ENCODE peak calls at places on chromosomes 13 and 19, in six cellular contexts. One of them, this sample, is unnamed. For H3K36me3, the result is how much of the 10 kb centered on the place peaks cover.

GRCh38 chr19:20278342-20278741 is 111.3 kb downstream of the ZNF486 start:
- DNase-seq in tibial nerve: no peak
- DNase-seq in astrocyte: peak
- DNase-seq in uterus: peak
- DNase-seq in OCI-LY7: no peak
- DNase-seq in Peyer's patch: peak
- DNase-seq in this sample: no peak

GRCh38 chr19:41990028-41990427 is 4.0 kb downstream of the ATP1A3 start:
- DNase-seq in uterus: no peak
- DNase-seq in OCI-LY7: no peak
- DNase-seq in astrocyte: no peak
- DNase-seq in tibial nerve: no peak
- DNase-seq in Peyer's patch: no peak
- DNase-seq in this sample: no peak

GRCh38 chr13:91355099-91355825 is 7.8 kb downstream of the MIR17HG start:
- DNase-seq in Peyer's patch: no peak
- DNase-seq in tibial nerve: no peak
- DNase-seq in uterus: no peak
- DNase-seq in OCI-LY7: peak
- DNase-seq in astrocyte: no peak
- DNase-seq in this sample: no peak

GRCh38 chr19:52992109-52993004 is 21.4 kb upstream of the ERVV-1 start:
- DNase-seq in tibial nerve: no peak
- DNase-seq in astrocyte: no peak
- DNase-seq in OCI-LY7: no peak
- DNase-seq in Peyer's patch: no peak
- DNase-seq in uterus: peak
- DNase-seq in this sample: no peak

GRCh38 chr19:35248310-35249145 is at the start of gene LSR:
- DNase-seq in uterus: no peak
- DNase-seq in tibial nerve: no peak
- DNase-seq in Peyer's patch: peak
- DNase-seq in astrocyte: no peak
- DNase-seq in OCI-LY7: peak
- DNase-seq in this sample: peak

GRCh38 chr19:507286-508203 is at the start of gene TPGS1:
- DNase-seq in astrocyte: no peak
- DNase-seq in Peyer's patch: peak
- DNase-seq in OCI-LY7: peak
- DNase-seq in uterus: peak
- DNase-seq in tibial nerve: peak
- DNase-seq in this sample: no peak

GRCh38 chr13:94335786-94336357 is 143.6 kb downstream of the DCT start:
- DNase-seq in uterus: no peak
- DNase-seq in OCI-LY7: no peak
- DNase-seq in tibial nerve: no peak
- DNase-seq in Peyer's patch: no peak
- DNase-seq in astrocyte: no peak
- DNase-seq in this sample: no peak

GRCh38 chr13:79451500-79451962 is 29.4 kb upstream of the NDFIP2 start:
- DNase-seq in Peyer's patch: peak
- DNase-seq in OCI-LY7: no peak
- DNase-seq in tibial nerve: no peak
- DNase-seq in astrocyte: peak
- DNase-seq in uterus: no peak
- DNase-seq in this sample: peak

GRCh38 chr13:99955107-99955746 is 16.3 kb downstream of the ZIC5 start:
- DNase-seq in astrocyte: no peak
- DNase-seq in tibial nerve: no peak
- DNase-seq in Peyer's patch: no peak
- DNase-seq in uterus: no peak
- DNase-seq in OCI-LY7: no peak
- DNase-seq in this sample: no peak

GRCh38 chr13:82216165-82216564 is 1666.1 kb downstream of the SLITRK1 start:
- DNase-seq in Peyer's patch: no peak
- DNase-seq in tibial nerve: no peak
- DNase-seq in OCI-LY7: no peak
- DNase-seq in uterus: no peak
- DNase-seq in astrocyte: no peak
- DNase-seq in this sample: no peak

GRCh38 chr19:48772503-48772953 is 17.2 kb downstream of the FGF21 start:
- DNase-seq in tibial nerve: no peak
- DNase-seq in uterus: no peak
- DNase-seq in astrocyte: no peak
- DNase-seq in OCI-LY7: no peak
- DNase-seq in Peyer's patch: no peak
- DNase-seq in this sample: no peak

GRCh38 chr13:44189085-44189484 is 184.5 kb upstream of the SERP2 start:
- DNase-seq in OCI-LY7: no peak
- DNase-seq in uterus: no peak
- DNase-seq in tibial nerve: no peak
- DNase-seq in Peyer's patch: no peak
- DNase-seq in astrocyte: no peak
- DNase-seq in this sample: no peak

GRCh38 chr13:95253033-95253432 is 48.2 kb downstream of the ABCC4 start:
- DNase-seq in uterus: no peak
- DNase-seq in astrocyte: no peak
- DNase-seq in OCI-LY7: no peak
- DNase-seq in Peyer's patch: no peak
- DNase-seq in tibial nerve: no peak
- DNase-seq in this sample: no peak

GRCh38 chr13:73757471-73758233 is 376.6 kb downstream of the KLF12 start:
- DNase-seq in uterus: no peak
- DNase-seq in astrocyte: peak
- DNase-seq in Peyer's patch: no peak
- DNase-seq in OCI-LY7: no peak
- DNase-seq in tibial nerve: no peak
- DNase-seq in this sample: no peak

GRCh38 chr13:91203430-91203829 is 144.1 kb upstream of the MIR17HG start:
- DNase-seq in uterus: no peak
- DNase-seq in tibial nerve: no peak
- DNase-seq in astrocyte: no peak
- DNase-seq in OCI-LY7: no peak
- DNase-seq in Peyer's patch: no peak
- DNase-seq in this sample: no peak

DNA sequence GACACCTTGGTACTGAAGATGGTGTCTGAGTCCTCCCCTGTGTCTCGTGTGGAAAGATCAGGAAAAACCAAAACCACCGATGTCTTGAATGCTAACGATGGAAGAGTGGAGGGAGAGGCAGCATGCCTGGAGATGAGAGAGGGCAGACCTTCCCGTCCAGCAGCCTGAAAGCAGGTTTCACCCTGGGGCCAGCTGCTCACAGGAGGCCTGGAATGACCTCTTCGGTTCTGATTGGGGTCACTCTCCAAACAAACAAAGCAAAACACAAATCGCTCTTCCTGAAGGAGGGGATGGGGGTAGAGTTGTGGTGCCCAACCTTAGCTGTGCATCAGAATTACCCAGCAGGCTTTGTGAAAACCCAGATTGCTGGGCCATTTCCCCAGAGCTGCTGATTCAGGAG is 142.3 kb upstream of the SOX1 start:
- DNase-seq in Peyer's patch: no peak
- DNase-seq in astrocyte: no peak
- DNase-seq in uterus: no peak
- DNase-seq in tibial nerve: no peak
- DNase-seq in OCI-LY7: no peak
- DNase-seq in this sample: no peak
- H3K36me3 ChIP-seq in Peyer's patch: under half
- H3K36me3 ChIP-seq in astrocyte: under half
- H3K36me3 ChIP-seq in uterus: under half
- H3K36me3 ChIP-seq in tibial nerve: under half
- H3K36me3 ChIP-seq in OCI-LY7: under half
- H3K36me3 ChIP-seq in this sample: under half

GRCh38 chr13:110546933-110547332 is 14.6 kb downstream of the RAB20 start:
- DNase-seq in tibial nerve: peak
- DNase-seq in uterus: peak
- DNase-seq in Peyer's patch: peak
- DNase-seq in astrocyte: peak
- DNase-seq in OCI-LY7: no peak
- DNase-seq in this sample: no peak
- H3K36me3 ChIP-seq in tibial nerve: under half
- H3K36me3 ChIP-seq in uterus: under half
- H3K36me3 ChIP-seq in Peyer's patch: under half
- H3K36me3 ChIP-seq in astrocyte: under half
- H3K36me3 ChIP-seq in OCI-LY7: under half
- H3K36me3 ChIP-seq in this sample: under half

GRCh38 chr19:7456964-7457541 is 31.8 kb downstream of the PEX11G start:
- DNase-seq in astrocyte: no peak
- DNase-seq in tibial nerve: no peak
- DNase-seq in Peyer's patch: no peak
- DNase-seq in OCI-LY7: no peak
- DNase-seq in uterus: no peak
- DNase-seq in this sample: no peak

GRCh38 chr19:7458675-7459074 is 30.2 kb downstream of the PEX11G start:
- DNase-seq in Peyer's patch: no peak
- DNase-seq in tibial nerve: no peak
- DNase-seq in uterus: no peak
- DNase-seq in OCI-LY7: no peak
- DNase-seq in astrocyte: no peak
- DNase-seq in this sample: no peak

GRCh38 chr19:7461841-7462629 is 26.8 kb downstream of the PEX11G start:
- DNase-seq in astrocyte: no peak
- DNase-seq in Peyer's patch: no peak
- DNase-seq in OCI-LY7: no peak
- DNase-seq in uterus: no peak
- DNase-seq in tibial nerve: no peak
- DNase-seq in this sample: no peak

GRCh38 chr19:7460562-7460966 is 28.3 kb downstream of the PEX11G start:
- DNase-seq in Peyer's patch: no peak
- DNase-seq in OCI-LY7: no peak
- DNase-seq in tibial nerve: no peak
- DNase-seq in astrocyte: peak
- DNase-seq in uterus: no peak
- DNase-seq in this sample: no peak

GRCh38 chr19:7459773-7460172 is 29.1 kb downstream of the PEX11G start:
- DNase-seq in Peyer's patch: no peak
- DNase-seq in astrocyte: no peak
- DNase-seq in uterus: no peak
- DNase-seq in tibial nerve: no peak
- DNase-seq in OCI-LY7: no peak
- DNase-seq in this sample: no peak
- H3K36me3 ChIP-seq in Peyer's patch: under half
- H3K36me3 ChIP-seq in astrocyte: under half
- H3K36me3 ChIP-seq in uterus: under half
- H3K36me3 ChIP-seq in tibial nerve: under half
- H3K36me3 ChIP-seq in OCI-LY7: half or more
- H3K36me3 ChIP-seq in this sample: half or more

GRCh38 chr13:45490068-45490467 is 25.3 kb downstream of the COG3 start:
- DNase-seq in OCI-LY7: peak
- DNase-seq in uterus: no peak
- DNase-seq in astrocyte: no peak
- DNase-seq in tibial nerve: no peak
- DNase-seq in Peyer's patch: no peak
- DNase-seq in this sample: peak
- H3K36me3 ChIP-seq in OCI-LY7: half or more
- H3K36me3 ChIP-seq in uterus: under half
- H3K36me3 ChIP-seq in astrocyte: under half
- H3K36me3 ChIP-seq in tibial nerve: under half
- H3K36me3 ChIP-seq in Peyer's patch: under half
- H3K36me3 ChIP-seq in this sample: half or more

GRCh38 chr13:32147193-32147592 is 115.6 kb downstream of the FRY start:
- DNase-seq in tibial nerve: no peak
- DNase-seq in uterus: no peak
- DNase-seq in OCI-LY7: no peak
- DNase-seq in Peyer's patch: no peak
- DNase-seq in astrocyte: no peak
- DNase-seq in this sample: no peak

GRCh38 chr13:32142956-32143375 is 111.4 kb downstream of the FRY start:
- DNase-seq in astrocyte: peak
- DNase-seq in uterus: no peak
- DNase-seq in Peyer's patch: no peak
- DNase-seq in OCI-LY7: no peak
- DNase-seq in tibial nerve: no peak
- DNase-seq in this sample: no peak

GRCh38 chr13:32150239-32150638 is 118.7 kb downstream of the FRY start:
- DNase-seq in tibial nerve: no peak
- DNase-seq in OCI-LY7: no peak
- DNase-seq in uterus: peak
- DNase-seq in Peyer's patch: no peak
- DNase-seq in astrocyte: no peak
- DNase-seq in this sample: no peak

GRCh38 chr13:32150794-32151193 is 119.2 kb downstream of the FRY start:
- DNase-seq in tibial nerve: peak
- DNase-seq in uterus: peak
- DNase-seq in OCI-LY7: no peak
- DNase-seq in astrocyte: peak
- DNase-seq in Peyer's patch: no peak
- DNase-seq in this sample: no peak

DNA sequence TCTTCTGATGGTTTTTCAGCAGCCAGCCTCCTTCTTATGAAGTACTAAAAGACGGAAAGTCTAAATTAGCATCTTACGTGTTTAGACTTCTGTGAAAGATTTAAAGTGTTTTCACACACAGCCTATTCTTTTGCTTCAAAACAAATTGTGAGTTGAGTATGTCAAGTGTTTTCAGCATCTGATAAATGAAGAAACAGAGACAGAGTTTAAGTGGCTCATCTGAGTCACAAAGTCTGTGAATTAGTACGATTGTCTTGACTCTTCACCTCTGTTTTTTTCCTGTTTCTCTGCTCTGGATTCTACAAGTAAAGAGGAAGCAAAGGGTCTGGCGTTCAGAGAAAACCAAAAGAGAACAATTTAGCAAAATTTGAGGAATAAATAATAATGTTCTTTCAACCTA is 116.4 kb downstream of the FRY start:
- DNase-seq in OCI-LY7: no peak
- DNase-seq in tibial nerve: no peak
- DNase-seq in astrocyte: no peak
- DNase-seq in uterus: no peak
- DNase-seq in Peyer's patch: no peak
- DNase-seq in this sample: no peak
- H3K36me3 ChIP-seq in OCI-LY7: under half
- H3K36me3 ChIP-seq in tibial nerve: under half
- H3K36me3 ChIP-seq in astrocyte: under half
- H3K36me3 ChIP-seq in uterus: under half
- H3K36me3 ChIP-seq in Peyer's patch: under half
- H3K36me3 ChIP-seq in this sample: under half

GRCh38 chr13:102863590-102863989 is 17.8 kb downstream of the ERCC5 start:
- DNase-seq in uterus: no peak
- DNase-seq in Peyer's patch: no peak
- DNase-seq in astrocyte: no peak
- DNase-seq in OCI-LY7: no peak
- DNase-seq in tibial nerve: no peak
- DNase-seq in this sample: no peak
- H3K36me3 ChIP-seq in uterus: under half
- H3K36me3 ChIP-seq in Peyer's patch: under half
- H3K36me3 ChIP-seq in astrocyte: half or more
- H3K36me3 ChIP-seq in OCI-LY7: half or more
- H3K36me3 ChIP-seq in tibial nerve: under half
- H3K36me3 ChIP-seq in this sample: half or more

GRCh38 chr19:11018743-11019142 is 57.9 kb downstream of the SMARCA4 start:
- DNase-seq in uterus: no peak
- DNase-seq in astrocyte: no peak
- DNase-seq in OCI-LY7: no peak
- DNase-seq in tibial nerve: no peak
- DNase-seq in Peyer's patch: no peak
- DNase-seq in this sample: no peak
- H3K36me3 ChIP-seq in uterus: under half
- H3K36me3 ChIP-seq in astrocyte: under half
- H3K36me3 ChIP-seq in OCI-LY7: half or more
- H3K36me3 ChIP-seq in tibial nerve: under half
- H3K36me3 ChIP-seq in Peyer's patch: under half
- H3K36me3 ChIP-seq in this sample: half or more

This sample was measured in CD4-positive, CD25-positive, alpha-beta regulatory T cell.